ENCODE peak calls at places on chromosome 14, in four cellular contexts. One of them, this sample, is unnamed.

GRCh38 chr14:99521176-99522024 is 40.2 kb downstream of the CCNK start:
- DNase-seq in iPS DF 6.9: no peak
- DNase-seq in IMR-90: no peak
- DNase-seq in mammary epithelial cell: no peak
- DNase-seq in this sample: no peak

GRCh38 chr14:74380845-74381244 is 32.6 kb downstream of the VRTN start:
- DNase-seq in iPS DF 6.9: no peak
- DNase-seq in IMR-90: no peak
- DNase-seq in mammary epithelial cell: no peak
- DNase-seq in this sample: no peak

GRCh38 chr14:95647926-95648325 is 38.3 kb upstream of the TCL1B start:
- DNase-seq in iPS DF 6.9: no peak
- DNase-seq in IMR-90: no peak
- DNase-seq in mammary epithelial cell: no peak
- DNase-seq in this sample: no peak

GRCh38 chr14:94671870-94672444 is 59.8 kb downstream of the SERPINA3 start:
- DNase-seq in iPS DF 6.9: no peak
- DNase-seq in IMR-90: no peak
- DNase-seq in mammary epithelial cell: no peak
- DNase-seq in this sample: no peak

GRCh38 chr14:37172024-37172869 is at the start of gene SLC25A21:
- DNase-seq in iPS DF 6.9: no peak
- DNase-seq in IMR-90: peak; percentile 82
- DNase-seq in mammary epithelial cell: peak; percentile 85
- DNase-seq in this sample: peak; percentile 77

GRCh38 chr14:30957813-30958370 is 67.6 kb upstream of the AP4S1 start:
- DNase-seq in iPS DF 6.9: no peak
- DNase-seq in IMR-90: no peak
- DNase-seq in mammary epithelial cell: no peak
- DNase-seq in this sample: no peak

GRCh38 chr14:95026851-95027463 is 130.4 kb downstream of the DICER1 start:
- DNase-seq in iPS DF 6.9: no peak
- DNase-seq in IMR-90: no peak
- DNase-seq in mammary epithelial cell: no peak
- DNase-seq in this sample: no peak

GRCh38 chr14:73786942-73787759 is 64.5 kb upstream of the PTGR2 start:
- DNase-seq in iPS DF 6.9: no peak
- DNase-seq in IMR-90: peak; percentile 35
- DNase-seq in mammary epithelial cell: peak; percentile 20
- DNase-seq in this sample: no peak

GRCh38 chr14:20494935-20495766 is 10.2 kb upstream of the RNASE10 start:
- DNase-seq in iPS DF 6.9: no peak
- DNase-seq in IMR-90: peak; percentile 53
- DNase-seq in mammary epithelial cell: peak; percentile 84
- DNase-seq in this sample: no peak

GRCh38 chr14:76394569-76394968 is 18.6 kb downstream of the ESRRB start:
- DNase-seq in iPS DF 6.9: no peak
- DNase-seq in IMR-90: no peak
- DNase-seq in mammary epithelial cell: no peak
- DNase-seq in this sample: no peak

GRCh38 chr14:72925815-72926291 is 411 bp upstream of the DCAF4 start:
- DNase-seq in iPS DF 6.9: no peak
- DNase-seq in IMR-90: no peak
- DNase-seq in mammary epithelial cell: no peak
- DNase-seq in this sample: no peak

GRCh38 chr14:81450100-81450531 is 50.0 kb upstream of the STON2 start:
- DNase-seq in iPS DF 6.9: no peak
- DNase-seq in IMR-90: no peak
- DNase-seq in mammary epithelial cell: no peak
- DNase-seq in this sample: no peak

GRCh38 chr14:69460093-69460701 is 24.3 kb upstream of the PLEKHD1 start:
- DNase-seq in iPS DF 6.9: no peak
- DNase-seq in IMR-90: peak; percentile 95
- DNase-seq in mammary epithelial cell: peak; percentile 76
- DNase-seq in this sample: peak; percentile 81

GRCh38 chr14:50821471-50822464 is 9.2 kb downstream of the NIN start:
- DNase-seq in iPS DF 6.9: no peak
- DNase-seq in IMR-90: no peak
- DNase-seq in mammary epithelial cell: peak; percentile 58
- DNase-seq in this sample: peak; percentile 62

GRCh38 chr14:61710853-61711817 is 15.8 kb downstream of the HIF1A start:
- DNase-seq in iPS DF 6.9: no peak
- DNase-seq in IMR-90: no peak
- DNase-seq in mammary epithelial cell: no peak
- DNase-seq in this sample: no peak

GRCh38 chr14:93906341-93907329 is 20.5 kb upstream of the FAM181A start:
- DNase-seq in iPS DF 6.9: peak; percentile 72
- DNase-seq in IMR-90: peak; percentile 17
- DNase-seq in mammary epithelial cell: peak; percentile 43
- DNase-seq in this sample: peak; percentile 69

GRCh38 chr14:76773188-76773885 is 12.1 kb downstream of the VASH1 start:
- DNase-seq in iPS DF 6.9: no peak
- DNase-seq in IMR-90: peak; percentile 82
- DNase-seq in mammary epithelial cell: peak; percentile 74
- DNase-seq in this sample: peak; percentile 92

GRCh38 chr14:73047808-73048207 is 10.5 kb upstream of the RBM25 start:
- DNase-seq in iPS DF 6.9: no peak
- DNase-seq in IMR-90: no peak
- DNase-seq in mammary epithelial cell: peak; percentile 14
- DNase-seq in this sample: no peak

GRCh38 chr14:59728294-59728693 is 142.3 kb downstream of the RTN1 start:
- DNase-seq in iPS DF 6.9: no peak
- DNase-seq in IMR-90: no peak
- DNase-seq in mammary epithelial cell: no peak
- DNase-seq in this sample: no peak

GRCh38 chr14:60515696-60516284 is 6.8 kb downstream of the SIX6 start:
- DNase-seq in iPS DF 6.9: no peak
- DNase-seq in IMR-90: no peak
- DNase-seq in mammary epithelial cell: no peak
- DNase-seq in this sample: no peak

GRCh38 chr14:48788771-48789170 is 797.4 kb downstream of the RPS29 start:
- DNase-seq in iPS DF 6.9: no peak
- DNase-seq in IMR-90: no peak
- DNase-seq in mammary epithelial cell: no peak
- DNase-seq in this sample: no peak

GRCh38 chr14:50957296-50957695 is 13.0 kb upstream of the PYGL start:
- DNase-seq in iPS DF 6.9: no peak
- DNase-seq in IMR-90: peak; percentile 48
- DNase-seq in mammary epithelial cell: no peak
- DNase-seq in this sample: no peak

GRCh38 chr14:39939023-39939422 is 506.8 kb upstream of the FBXO33 start:
- DNase-seq in iPS DF 6.9: no peak
- DNase-seq in IMR-90: no peak
- DNase-seq in mammary epithelial cell: no peak
- DNase-seq in this sample: no peak

GRCh38 chr14:59463773-59464650 is 1.2 kb downstream of the GPR135 start:
- DNase-seq in iPS DF 6.9: no peak
- DNase-seq in IMR-90: no peak
- DNase-seq in mammary epithelial cell: no peak
- DNase-seq in this sample: no peak

GRCh38 chr14:58638231-58639205 is 756 bp downstream of the DACT1 start:
- DNase-seq in iPS DF 6.9: no peak
- DNase-seq in IMR-90: peak; percentile 30
- DNase-seq in mammary epithelial cell: peak; percentile 28
- DNase-seq in this sample: peak; percentile 69

GRCh38 chr14:56422703-56423213 is 156.8 kb upstream of the TMEM260 start:
- DNase-seq in iPS DF 6.9: peak; percentile 4
- DNase-seq in IMR-90: peak; percentile 79
- DNase-seq in mammary epithelial cell: peak; percentile 32
- DNase-seq in this sample: no peak

GRCh38 chr14:99568567-99569560 is 35.1 kb downstream of the CCDC85C start:
- DNase-seq in iPS DF 6.9: no peak
- DNase-seq in IMR-90: peak; percentile 63
- DNase-seq in mammary epithelial cell: no peak
- DNase-seq in this sample: no peak

GRCh38 chr14:92914087-92914656 is 8.8 kb upstream of the CHGA start:
- DNase-seq in iPS DF 6.9: peak; percentile 48
- DNase-seq in IMR-90: peak; percentile 15
- DNase-seq in mammary epithelial cell: peak; percentile 29
- DNase-seq in this sample: no peak

DNA sequence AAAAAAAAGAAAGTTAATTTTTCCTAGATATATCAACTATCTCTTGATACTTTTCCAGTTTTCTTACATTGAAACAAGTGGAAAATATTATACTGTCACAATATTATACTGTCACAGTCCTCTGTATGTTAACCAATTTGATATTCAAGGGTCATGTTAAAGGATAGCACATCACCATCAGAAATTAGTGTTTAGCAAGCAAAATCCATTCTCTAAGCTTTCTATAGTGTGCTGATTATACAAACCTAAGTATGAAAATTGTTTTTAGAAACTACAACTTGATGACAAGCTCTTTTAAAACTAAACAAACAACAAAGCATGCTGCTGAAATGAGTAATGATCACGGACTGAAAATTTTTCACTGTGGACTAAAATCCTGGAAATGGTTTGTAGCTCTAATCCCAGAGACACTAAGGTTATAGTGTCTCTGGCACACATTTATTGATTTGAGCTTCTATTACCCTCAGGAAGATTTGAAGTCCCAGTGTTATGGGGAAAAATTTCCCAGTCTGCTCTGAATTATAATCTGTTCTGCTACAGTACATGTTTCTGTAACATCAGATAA is 9.7 kb downstream of the SPTSSA start:
- DNase-seq in iPS DF 6.9: no peak
- DNase-seq in IMR-90: no peak
- DNase-seq in mammary epithelial cell: no peak
- DNase-seq in this sample: no peak
- H3K36me3 ChIP-seq in iPS DF 6.9: no peaks in the 10 kb centered on the region
- H3K36me3 ChIP-seq in IMR-90: peaks cover 28% of the 10 kb centered on the region
- H3K36me3 ChIP-seq in mammary epithelial cell: peaks cover 11% of the 10 kb centered on the region
- H3K36me3 ChIP-seq in this sample: peaks cover 6% of the 10 kb centered on the region

GRCh38 chr14:102430212-102430908 is 67.6 kb downstream of the TECPR2 start:
- DNase-seq in iPS DF 6.9: no peak
- DNase-seq in IMR-90: no peak
- DNase-seq in mammary epithelial cell: peak; percentile 60
- DNase-seq in this sample: no peak

GRCh38 chr14:102431751-102432150 is 69.0 kb downstream of the TECPR2 start:
- DNase-seq in iPS DF 6.9: no peak
- DNase-seq in IMR-90: no peak
- DNase-seq in mammary epithelial cell: no peak
- DNase-seq in this sample: no peak

GRCh38 chr14:102437997-102438922 is 71.3 kb downstream of the ANKRD9 start:
- DNase-seq in iPS DF 6.9: peak; percentile 80
- DNase-seq in IMR-90: peak; percentile 75
- DNase-seq in mammary epithelial cell: peak; percentile 68
- DNase-seq in this sample: peak; percentile 86

GRCh38 chr14:102439556-102439955 is 70.0 kb downstream of the ANKRD9 start:
- DNase-seq in iPS DF 6.9: no peak
- DNase-seq in IMR-90: no peak
- DNase-seq in mammary epithelial cell: no peak
- DNase-seq in this sample: no peak

GRCh38 chr14:102434647-102435175 is 72.0 kb downstream of the TECPR2 start:
- DNase-seq in iPS DF 6.9: no peak
- DNase-seq in IMR-90: no peak
- DNase-seq in mammary epithelial cell: peak; percentile 63
- DNase-seq in this sample: no peak
- H3K27ac ChIP-seq in iPS DF 6.9: no peak overlapping the region
- H3K27ac ChIP-seq in IMR-90: no peak overlapping the region
- H3K27ac ChIP-seq in mammary epithelial cell: no peak overlapping the region
- H3K27ac ChIP-seq in this sample: no peak overlapping the region

GRCh38 chr14:101062065-101062450 is 158.5 kb upstream of the RTL1 start:
- DNase-seq in iPS DF 6.9: no peak
- DNase-seq in IMR-90: no peak
- DNase-seq in mammary epithelial cell: no peak
- DNase-seq in this sample: no peak

GRCh38 chr14:101061411-101062064 is 158.0 kb upstream of the RTL1 start:
- DNase-seq in iPS DF 6.9: no peak
- DNase-seq in IMR-90: no peak
- DNase-seq in mammary epithelial cell: no peak
- DNase-seq in this sample: no peak

GRCh38 chr14:101058571-101058970 is 155.0 kb upstream of the RTL1 start:
- DNase-seq in iPS DF 6.9: no peak
- DNase-seq in IMR-90: peak; percentile 76
- DNase-seq in mammary epithelial cell: peak; percentile 34
- DNase-seq in this sample: no peak

GRCh38 chr14:101062611-101063010 is 159.1 kb upstream of the RTL1 start:
- DNase-seq in iPS DF 6.9: no peak
- DNase-seq in IMR-90: peak; percentile 66
- DNase-seq in mammary epithelial cell: no peak
- DNase-seq in this sample: no peak

GRCh38 chr14:101060171-101060601 is 156.7 kb upstream of the RTL1 start:
- DNase-seq in iPS DF 6.9: no peak
- DNase-seq in IMR-90: no peak
- DNase-seq in mammary epithelial cell: no peak
- DNase-seq in this sample: no peak
- H3K36me3 ChIP-seq in iPS DF 6.9: no peaks in the 10 kb centered on the region
- H3K36me3 ChIP-seq in IMR-90: peaks cover 70% of the 10 kb centered on the region
- H3K36me3 ChIP-seq in mammary epithelial cell: no peaks in the 10 kb centered on the region
- H3K36me3 ChIP-seq in this sample: no peaks in the 10 kb centered on the region

GRCh38 chr14:24187538-24187915 is 1.1 kb downstream of the IPO4 start:
- DNase-seq in iPS DF 6.9: no peak
- DNase-seq in IMR-90: no peak
- DNase-seq in mammary epithelial cell: no peak
- DNase-seq in this sample: no peak

GRCh38 chr14:24190416-24190815 is 1.8 kb upstream of the IPO4 start:
- DNase-seq in iPS DF 6.9: no peak
- DNase-seq in IMR-90: no peak
- DNase-seq in mammary epithelial cell: no peak
- DNase-seq in this sample: no peak

GRCh38 chr14:24189460-24189859 is 844 bp upstream of the IPO4 start:
- DNase-seq in iPS DF 6.9: no peak
- DNase-seq in IMR-90: no peak
- DNase-seq in mammary epithelial cell: no peak
- DNase-seq in this sample: no peak

GRCh38 chr14:24188251-24189058 is at the start of gene IPO4:
- DNase-seq in iPS DF 6.9: peak; percentile 95
- DNase-seq in IMR-90: peak; percentile 98
- DNase-seq in mammary epithelial cell: peak; percentile 94
- DNase-seq in this sample: peak; percentile 81

GRCh38 chr14:24189059-24189375 is 401 bp upstream of the IPO4 start:
- DNase-seq in iPS DF 6.9: no peak
- DNase-seq in IMR-90: no peak
- DNase-seq in mammary epithelial cell: no peak
- DNase-seq in this sample: no peak
- H3K27ac ChIP-seq in iPS DF 6.9: no peak overlapping the region
- H3K27ac ChIP-seq in IMR-90: no peak overlapping the region
- H3K27ac ChIP-seq in mammary epithelial cell: peak overlapping the region; percentile 17
- H3K27ac ChIP-seq in this sample: no peak overlapping the region

DNA sequence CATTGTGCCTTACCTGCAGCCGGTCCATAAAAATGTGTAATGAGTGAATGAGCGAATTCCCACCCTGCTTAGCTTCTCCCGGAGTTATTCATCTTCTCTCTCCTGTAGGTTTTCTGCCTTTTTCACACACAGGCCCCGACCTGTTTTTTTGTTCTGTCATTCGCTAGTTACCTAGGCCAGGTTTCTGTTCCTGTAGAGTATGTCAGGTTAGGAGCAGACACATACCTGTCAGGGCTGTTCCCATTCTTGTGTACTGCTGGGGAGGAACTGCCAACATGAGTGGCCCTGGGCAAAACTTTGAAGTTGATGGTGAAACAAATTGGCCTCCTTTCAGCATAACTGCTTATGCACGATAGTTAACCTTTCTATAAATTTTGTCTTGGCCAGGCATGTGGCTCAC is 140.1 kb downstream of the SYNE2 start:
- DNase-seq in iPS DF 6.9: no peak
- DNase-seq in IMR-90: no peak
- DNase-seq in mammary epithelial cell: peak; percentile 86
- DNase-seq in this sample: no peak
- H3K36me3 ChIP-seq in iPS DF 6.9: no peaks in the 10 kb centered on the region
- H3K36me3 ChIP-seq in IMR-90: no peaks in the 10 kb centered on the region
- H3K36me3 ChIP-seq in mammary epithelial cell: peaks cover 3% of the 10 kb centered on the region
- H3K36me3 ChIP-seq in this sample: peaks cover 30% of the 10 kb centered on the region